ENCODE peak calls at places on chromosomes 16 and 17, in four cellular contexts. S, L, X and Q are unnamed samples.

GRCh38 chr16:80527297-80527696 is 13.5 kb upstream of the DYNLRB2 start:
- DNase-seq in L (no peak), X (peak), S (peak), Q (no peak)

GRCh38 chr17:3993493-3994220 is 29.4 kb upstream of the ATP2A3 start:
- DNase-seq in S (no peak), X (no peak), L (no peak), Q (no peak)

GRCh38 chr17:17724307-17724921 is 43.2 kb downstream of the RAI1 start:
- DNase-seq in L (no peak), X (no peak), S (no peak), Q (no peak)

GRCh38 chr16:3781421-3781820 is 64.1 kb upstream of the TRAP1 start:
- DNase-seq in X (no peak), S (no peak), L (no peak), Q (no peak)

GRCh38 chr16:84941916-84942315 is 69.4 kb downstream of the ZDHHC7 start:
- DNase-seq in S (peak), X (no peak), L (no peak), Q (no peak)

GRCh38 chr17:48510761-48511604 is 19.8 kb downstream of the HOXB1 start:
- DNase-seq in L (no peak), X (no peak), S (no peak), Q (no peak)

GRCh38 chr17:66627985-66628384 is 206.9 kb upstream of the CACNG5 start:
- DNase-seq in S (no peak), L (no peak), X (no peak), Q (no peak)

GRCh38 chr16:71965223-71965622 is 35.0 kb downstream of the PKD1L3 start:
- DNase-seq in X (no peak), S (no peak), L (no peak), Q (no peak)

GRCh38 chr16:69724981-69725479 is 1.3 kb downstream of the NQO1 start:
- DNase-seq in L (no peak), X (no peak), S (no peak), Q (no peak)

GRCh38 chr16:309476-309875 is 26.5 kb downstream of the PDIA2 start:
- DNase-seq in S (no peak), X (no peak), L (no peak), Q (no peak)

GRCh38 chr16:69166946-69167930 is 19.7 kb upstream of the SNTB2 start:
- DNase-seq in X (no peak), L (no peak), S (no peak), Q (no peak)

GRCh38 chr17:66655861-66656260 is 179.1 kb upstream of the CACNG5 start:
- DNase-seq in S (no peak), L (no peak), X (no peak), Q (no peak)

GRCh38 chr16:50572700-50573099 is 24.5 kb downstream of the NKD1 start:
- DNase-seq in L (no peak), X (no peak), S (no peak), Q (no peak)

GRCh38 chr16:79401157-79401556 is 199.4 kb downstream of the MAF start:
- DNase-seq in S (no peak), X (no peak), L (no peak), Q (no peak)